ENCODE peak calls at places on chromosome 19, in nine cellular contexts. One of them, this sample, is unnamed.

GRCh38 chr19:7132054-7132453 is 62.6 kb downstream of the ZNF557 start:
- DNase-seq in lower leg skin: no peak
- DNase-seq in AG04450: no peak
- DNase-seq in vagina: no peak
- DNase-seq in PC-3: no peak
- DNase-seq in AG09309: no peak
- DNase-seq in left colon: no peak
- DNase-seq in stimulated activated CD4-positive, alpha-beta T cell treated with anti-CD3 and anti-CD28 coated beads, Interleukin-15, amount 100 ng/mL, for 1 hour: no peak
- DNase-seq in activated T-helper 1 cell treated with Interleukin-2 at 50 U/mL for 16 hours: no peak
- DNase-seq in this sample: no peak

GRCh38 chr19:41755328-41755913 is at the start of gene CEACAM6:
- DNase-seq in AG04450: no peak
- DNase-seq in lower leg skin: peak
- DNase-seq in left colon: peak
- DNase-seq in AG09309: no peak
- DNase-seq in activated T-helper 1 cell treated with Interleukin-2 at 50 U/mL for 16 hours: no peak
- DNase-seq in vagina: no peak
- DNase-seq in PC-3: no peak
- DNase-seq in stimulated activated CD4-positive, alpha-beta T cell treated with anti-CD3 and anti-CD28 coated beads, Interleukin-15, amount 100 ng/mL, for 1 hour: no peak
- DNase-seq in this sample: no peak

GRCh38 chr19:19860756-19861390 is 4.8 kb upstream of the ZNF253 start:
- DNase-seq in left colon: peak
- DNase-seq in AG04450: no peak
- DNase-seq in vagina: no peak
- DNase-seq in AG09309: no peak
- DNase-seq in stimulated activated CD4-positive, alpha-beta T cell treated with anti-CD3 and anti-CD28 coated beads, Interleukin-15, amount 100 ng/mL, for 1 hour: no peak
- DNase-seq in lower leg skin: no peak
- DNase-seq in activated T-helper 1 cell treated with Interleukin-2 at 50 U/mL for 16 hours: peak
- DNase-seq in PC-3: no peak
- DNase-seq in this sample: no peak

GRCh38 chr19:38596057-38596981 is 21.4 kb downstream of the MAP4K1 start:
- DNase-seq in activated T-helper 1 cell treated with Interleukin-2 at 50 U/mL for 16 hours: no peak
- DNase-seq in AG04450: no peak
- DNase-seq in left colon: peak
- DNase-seq in stimulated activated CD4-positive, alpha-beta T cell treated with anti-CD3 and anti-CD28 coated beads, Interleukin-15, amount 100 ng/mL, for 1 hour: no peak
- DNase-seq in PC-3: peak
- DNase-seq in lower leg skin: no peak
- DNase-seq in vagina: no peak
- DNase-seq in AG09309: no peak
- DNase-seq in this sample: no peak

GRCh38 chr19:7460562-7460966 is 28.3 kb downstream of the PEX11G start:
- DNase-seq in left colon: no peak
- DNase-seq in AG04450: no peak
- DNase-seq in activated T-helper 1 cell treated with Interleukin-2 at 50 U/mL for 16 hours: no peak
- DNase-seq in PC-3: no peak
- DNase-seq in vagina: no peak
- DNase-seq in lower leg skin: no peak
- DNase-seq in stimulated activated CD4-positive, alpha-beta T cell treated with anti-CD3 and anti-CD28 coated beads, Interleukin-15, amount 100 ng/mL, for 1 hour: no peak
- DNase-seq in AG09309: no peak
- DNase-seq in this sample: no peak

GRCh38 chr19:4375164-4375619 is 25.2 kb downstream of the SH3GL1 start:
- DNase-seq in vagina: no peak
- DNase-seq in lower leg skin: no peak
- DNase-seq in activated T-helper 1 cell treated with Interleukin-2 at 50 U/mL for 16 hours: no peak
- DNase-seq in AG04450: no peak
- DNase-seq in stimulated activated CD4-positive, alpha-beta T cell treated with anti-CD3 and anti-CD28 coated beads, Interleukin-15, amount 100 ng/mL, for 1 hour: no peak
- DNase-seq in left colon: peak
- DNase-seq in AG09309: no peak
- DNase-seq in PC-3: peak
- DNase-seq in this sample: peak

GRCh38 chr19:1245884-1246816 is 2.2 kb upstream of the MIDN start:
- DNase-seq in stimulated activated CD4-positive, alpha-beta T cell treated with anti-CD3 and anti-CD28 coated beads, Interleukin-15, amount 100 ng/mL, for 1 hour: no peak
- DNase-seq in lower leg skin: no peak
- DNase-seq in AG09309: no peak
- DNase-seq in left colon: peak
- DNase-seq in AG04450: no peak
- DNase-seq in vagina: no peak
- DNase-seq in activated T-helper 1 cell treated with Interleukin-2 at 50 U/mL for 16 hours: no peak
- DNase-seq in PC-3: no peak
- DNase-seq in this sample: no peak

GRCh38 chr19:34067861-34068271 is 104.4 kb upstream of the LSM14A start:
- DNase-seq in left colon: no peak
- DNase-seq in stimulated activated CD4-positive, alpha-beta T cell treated with anti-CD3 and anti-CD28 coated beads, Interleukin-15, amount 100 ng/mL, for 1 hour: no peak
- DNase-seq in AG09309: no peak
- DNase-seq in vagina: no peak
- DNase-seq in activated T-helper 1 cell treated with Interleukin-2 at 50 U/mL for 16 hours: no peak
- DNase-seq in PC-3: peak
- DNase-seq in AG04450: no peak
- DNase-seq in lower leg skin: no peak
- DNase-seq in this sample: no peak

GRCh38 chr19:36008336-36008978 is at the start of gene SYNE4:
- DNase-seq in left colon: peak
- DNase-seq in lower leg skin: no peak
- DNase-seq in AG09309: no peak
- DNase-seq in stimulated activated CD4-positive, alpha-beta T cell treated with anti-CD3 and anti-CD28 coated beads, Interleukin-15, amount 100 ng/mL, for 1 hour: no peak
- DNase-seq in activated T-helper 1 cell treated with Interleukin-2 at 50 U/mL for 16 hours: no peak
- DNase-seq in PC-3: peak
- DNase-seq in AG04450: no peak
- DNase-seq in vagina: no peak
- DNase-seq in this sample: peak

GRCh38 chr19:38425222-38425809 is 703 bp downstream of the RASGRP4 start:
- DNase-seq in AG04450: no peak
- DNase-seq in PC-3: no peak
- DNase-seq in activated T-helper 1 cell treated with Interleukin-2 at 50 U/mL for 16 hours: no peak
- DNase-seq in vagina: no peak
- DNase-seq in stimulated activated CD4-positive, alpha-beta T cell treated with anti-CD3 and anti-CD28 coated beads, Interleukin-15, amount 100 ng/mL, for 1 hour: no peak
- DNase-seq in AG09309: no peak
- DNase-seq in lower leg skin: no peak
- DNase-seq in left colon: no peak
- DNase-seq in this sample: no peak

GRCh38 chr19:55694241-55694655 is 19.2 kb downstream of the EPN1 start:
- DNase-seq in activated T-helper 1 cell treated with Interleukin-2 at 50 U/mL for 16 hours: no peak
- DNase-seq in PC-3: no peak
- DNase-seq in lower leg skin: no peak
- DNase-seq in AG09309: no peak
- DNase-seq in AG04450: no peak
- DNase-seq in vagina: no peak
- DNase-seq in left colon: peak
- DNase-seq in stimulated activated CD4-positive, alpha-beta T cell treated with anti-CD3 and anti-CD28 coated beads, Interleukin-15, amount 100 ng/mL, for 1 hour: no peak
- DNase-seq in this sample: no peak

GRCh38 chr19:48669903-48670668 is 2.7 kb downstream of the NTN5 start:
- DNase-seq in activated T-helper 1 cell treated with Interleukin-2 at 50 U/mL for 16 hours: no peak
- DNase-seq in AG04450: no peak
- DNase-seq in stimulated activated CD4-positive, alpha-beta T cell treated with anti-CD3 and anti-CD28 coated beads, Interleukin-15, amount 100 ng/mL, for 1 hour: no peak
- DNase-seq in AG09309: no peak
- DNase-seq in vagina: no peak
- DNase-seq in left colon: no peak
- DNase-seq in lower leg skin: no peak
- DNase-seq in PC-3: no peak
- DNase-seq in this sample: no peak

GRCh38 chr19:1942934-1943555 is 2.1 kb downstream of the CSNK1G2 start:
- DNase-seq in PC-3: no peak
- DNase-seq in lower leg skin: no peak
- DNase-seq in activated T-helper 1 cell treated with Interleukin-2 at 50 U/mL for 16 hours: no peak
- DNase-seq in AG04450: no peak
- DNase-seq in AG09309: no peak
- DNase-seq in stimulated activated CD4-positive, alpha-beta T cell treated with anti-CD3 and anti-CD28 coated beads, Interleukin-15, amount 100 ng/mL, for 1 hour: no peak
- DNase-seq in vagina: no peak
- DNase-seq in left colon: no peak
- DNase-seq in this sample: peak

GRCh38 chr19:46202872-46203860 is 26.4 kb upstream of the IGFL1 start:
- DNase-seq in left colon: no peak
- DNase-seq in vagina: no peak
- DNase-seq in lower leg skin: no peak
- DNase-seq in AG09309: no peak
- DNase-seq in AG04450: no peak
- DNase-seq in activated T-helper 1 cell treated with Interleukin-2 at 50 U/mL for 16 hours: no peak
- DNase-seq in stimulated activated CD4-positive, alpha-beta T cell treated with anti-CD3 and anti-CD28 coated beads, Interleukin-15, amount 100 ng/mL, for 1 hour: no peak
- DNase-seq in PC-3: peak
- DNase-seq in this sample: no peak

GRCh38 chr19:5339950-5340636 is 519 bp downstream of the PTPRS start:
- DNase-seq in left colon: peak
- DNase-seq in stimulated activated CD4-positive, alpha-beta T cell treated with anti-CD3 and anti-CD28 coated beads, Interleukin-15, amount 100 ng/mL, for 1 hour: no peak
- DNase-seq in lower leg skin: no peak
- DNase-seq in AG04450: no peak
- DNase-seq in activated T-helper 1 cell treated with Interleukin-2 at 50 U/mL for 16 hours: no peak
- DNase-seq in AG09309: no peak
- DNase-seq in PC-3: peak
- DNase-seq in vagina: no peak
- DNase-seq in this sample: no peak

GRCh38 chr19:50022823-50023222 is 2.3 kb downstream of the VRK3 start:
- DNase-seq in AG09309: no peak
- DNase-seq in activated T-helper 1 cell treated with Interleukin-2 at 50 U/mL for 16 hours: no peak
- DNase-seq in PC-3: no peak
- DNase-seq in AG04450: no peak
- DNase-seq in stimulated activated CD4-positive, alpha-beta T cell treated with anti-CD3 and anti-CD28 coated beads, Interleukin-15, amount 100 ng/mL, for 1 hour: no peak
- DNase-seq in left colon: no peak
- DNase-seq in lower leg skin: no peak
- DNase-seq in vagina: no peak
- DNase-seq in this sample: no peak

GRCh38 chr19:32814046-32814445 is 55.5 kb downstream of the SLC7A9 start:
- DNase-seq in vagina: no peak
- DNase-seq in activated T-helper 1 cell treated with Interleukin-2 at 50 U/mL for 16 hours: no peak
- DNase-seq in AG04450: no peak
- DNase-seq in stimulated activated CD4-positive, alpha-beta T cell treated with anti-CD3 and anti-CD28 coated beads, Interleukin-15, amount 100 ng/mL, for 1 hour: no peak
- DNase-seq in lower leg skin: no peak
- DNase-seq in PC-3: no peak
- DNase-seq in left colon: no peak
- DNase-seq in AG09309: no peak
- DNase-seq in this sample: no peak

GRCh38 chr19:32037998-32038732 is 307.2 kb upstream of the ZNF507 start:
- DNase-seq in AG09309: no peak
- DNase-seq in PC-3: no peak
- DNase-seq in stimulated activated CD4-positive, alpha-beta T cell treated with anti-CD3 and anti-CD28 coated beads, Interleukin-15, amount 100 ng/mL, for 1 hour: no peak
- DNase-seq in vagina: no peak
- DNase-seq in activated T-helper 1 cell treated with Interleukin-2 at 50 U/mL for 16 hours: no peak
- DNase-seq in left colon: no peak
- DNase-seq in AG04450: no peak
- DNase-seq in lower leg skin: no peak
- DNase-seq in this sample: no peak

GRCh38 chr19:47489072-47489914 is 5.3 kb upstream of the KPTN start:
- DNase-seq in activated T-helper 1 cell treated with Interleukin-2 at 50 U/mL for 16 hours: no peak
- DNase-seq in lower leg skin: no peak
- DNase-seq in AG09309: no peak
- DNase-seq in stimulated activated CD4-positive, alpha-beta T cell treated with anti-CD3 and anti-CD28 coated beads, Interleukin-15, amount 100 ng/mL, for 1 hour: no peak
- DNase-seq in PC-3: no peak
- DNase-seq in AG04450: no peak
- DNase-seq in vagina: no peak
- DNase-seq in left colon: no peak
- DNase-seq in this sample: no peak

GRCh38 chr19:5719274-5719960 is 529 bp downstream of the LONP1 start:
- DNase-seq in AG04450: no peak
- DNase-seq in lower leg skin: peak
- DNase-seq in left colon: peak
- DNase-seq in activated T-helper 1 cell treated with Interleukin-2 at 50 U/mL for 16 hours: no peak
- DNase-seq in vagina: no peak
- DNase-seq in stimulated activated CD4-positive, alpha-beta T cell treated with anti-CD3 and anti-CD28 coated beads, Interleukin-15, amount 100 ng/mL, for 1 hour: no peak
- DNase-seq in PC-3: no peak
- DNase-seq in AG09309: no peak
- DNase-seq in this sample: no peak

GRCh38 chr19:6018786-6019185 is 40.8 kb upstream of the RANBP3 start:
- DNase-seq in PC-3: no peak
- DNase-seq in left colon: no peak
- DNase-seq in AG09309: no peak
- DNase-seq in activated T-helper 1 cell treated with Interleukin-2 at 50 U/mL for 16 hours: no peak
- DNase-seq in lower leg skin: no peak
- DNase-seq in vagina: no peak
- DNase-seq in stimulated activated CD4-positive, alpha-beta T cell treated with anti-CD3 and anti-CD28 coated beads, Interleukin-15, amount 100 ng/mL, for 1 hour: no peak
- DNase-seq in AG04450: no peak
- DNase-seq in this sample: no peak

GRCh38 chr19:3783660-3784584 is 2.3 kb downstream of the MATK start:
- DNase-seq in AG04450: no peak
- DNase-seq in lower leg skin: no peak
- DNase-seq in PC-3: peak
- DNase-seq in vagina: no peak
- DNase-seq in left colon: no peak
- DNase-seq in stimulated activated CD4-positive, alpha-beta T cell treated with anti-CD3 and anti-CD28 coated beads, Interleukin-15, amount 100 ng/mL, for 1 hour: peak
- DNase-seq in activated T-helper 1 cell treated with Interleukin-2 at 50 U/mL for 16 hours: no peak
- DNase-seq in AG09309: no peak
- DNase-seq in this sample: no peak

GRCh38 chr19:29587518-29587986 is 18.5 kb upstream of the POP4 start:
- DNase-seq in lower leg skin: no peak
- DNase-seq in activated T-helper 1 cell treated with Interleukin-2 at 50 U/mL for 16 hours: peak
- DNase-seq in AG09309: no peak
- DNase-seq in vagina: no peak
- DNase-seq in AG04450: no peak
- DNase-seq in PC-3: peak
- DNase-seq in left colon: no peak
- DNase-seq in stimulated activated CD4-positive, alpha-beta T cell treated with anti-CD3 and anti-CD28 coated beads, Interleukin-15, amount 100 ng/mL, for 1 hour: no peak
- DNase-seq in this sample: no peak

GRCh38 chr19:45769821-45770191 is 754 bp upstream of the SIX5 start:
- DNase-seq in AG04450: no peak
- DNase-seq in lower leg skin: peak
- DNase-seq in stimulated activated CD4-positive, alpha-beta T cell treated with anti-CD3 and anti-CD28 coated beads, Interleukin-15, amount 100 ng/mL, for 1 hour: peak
- DNase-seq in PC-3: no peak
- DNase-seq in activated T-helper 1 cell treated with Interleukin-2 at 50 U/mL for 16 hours: no peak
- DNase-seq in left colon: peak
- DNase-seq in vagina: no peak
- DNase-seq in AG09309: no peak
- DNase-seq in this sample: no peak

GRCh38 chr19:4694211-4694987 is 24.3 kb upstream of the MYDGF start:
- DNase-seq in activated T-helper 1 cell treated with Interleukin-2 at 50 U/mL for 16 hours: no peak
- DNase-seq in AG04450: peak
- DNase-seq in PC-3: peak
- DNase-seq in stimulated activated CD4-positive, alpha-beta T cell treated with anti-CD3 and anti-CD28 coated beads, Interleukin-15, amount 100 ng/mL, for 1 hour: no peak
- DNase-seq in left colon: no peak
- DNase-seq in vagina: no peak
- DNase-seq in lower leg skin: peak
- DNase-seq in AG09309: peak
- DNase-seq in this sample: no peak

GRCh38 chr19:1862068-1862423 is 1.3 kb downstream of the KLF16 start:
- DNase-seq in stimulated activated CD4-positive, alpha-beta T cell treated with anti-CD3 and anti-CD28 coated beads, Interleukin-15, amount 100 ng/mL, for 1 hour: no peak
- DNase-seq in left colon: no peak
- DNase-seq in PC-3: no peak
- DNase-seq in activated T-helper 1 cell treated with Interleukin-2 at 50 U/mL for 16 hours: no peak
- DNase-seq in lower leg skin: no peak
- DNase-seq in vagina: no peak
- DNase-seq in AG09309: no peak
- DNase-seq in AG04450: no peak
- DNase-seq in this sample: no peak

GRCh38 chr19:13846533-13847032 is 30.4 kb upstream of the NANOS3 start:
- DNase-seq in stimulated activated CD4-positive, alpha-beta T cell treated with anti-CD3 and anti-CD28 coated beads, Interleukin-15, amount 100 ng/mL, for 1 hour: peak
- DNase-seq in lower leg skin: peak
- DNase-seq in left colon: peak
- DNase-seq in AG09309: no peak
- DNase-seq in PC-3: peak
- DNase-seq in activated T-helper 1 cell treated with Interleukin-2 at 50 U/mL for 16 hours: peak
- DNase-seq in AG04450: no peak
- DNase-seq in vagina: no peak
- DNase-seq in this sample: peak